ENCODE peak calls at places on chromosomes 11 and 22, in seven cellular contexts. E is RWPE1; I is epithelial cell of prostate; J is CD8-positive, alpha-beta memory T cell; O is gastrocnemius medialis; D is substantia nigra; A is hepatocyte. M is an unnamed sample.
A peak's percentile ranks its signal among the peaks of the same experiment; 100 is the strongest.

GRCh38 chr11:64826578-64827450 is 16.5 kb upstream of the MEN1 start:
- DNase-seq in E (no peak), I (no peak), J (no peak), O (no peak), D (no peak), A (no peak), M (no peak)

GRCh38 chr11:19577391-19577831 is 135.2 kb upstream of the NAV2 start:
- DNase-seq in E (no peak), I (no peak), J (no peak), O (no peak), D (no peak), A (no peak), M (no peak)

GRCh38 chr11:2534957-2535672 is 90.3 kb downstream of the KCNQ1 start:
- DNase-seq in E (no peak), I (no peak), J (no peak), O (no peak), D (no peak), A (no peak), M (no peak)

GRCh38 chr11:118530180-118530682 is 761 bp upstream of the TMEM25 start:
- DNase-seq in E (peak; percentile 22), I (no peak), J (no peak), O (no peak), D (no peak), A (no peak), M (no peak)

GRCh38 chr11:69436041-69436982 is 45.2 kb upstream of the LINC01488 start:
- DNase-seq in E (no peak), I (no peak), J (no peak), O (no peak), D (no peak), A (no peak), M (no peak)

GRCh38 chr11:69511358-69512015 is 30.0 kb downstream of the LINC01488 start:
- DNase-seq in E (no peak), I (no peak), J (no peak), O (no peak), D (no peak), A (no peak), M (no peak)

GRCh38 chr11:120034176-120034575 is 103.7 kb downstream of the TRIM29 start:
- DNase-seq in E (no peak), I (no peak), J (no peak), O (no peak), D (no peak), A (no peak), M (no peak)

GRCh38 chr11:121755191-121755590 is 302.4 kb upstream of the SORL1-AS1 start:
- DNase-seq in E (no peak), I (no peak), J (no peak), O (no peak), D (no peak), A (no peak), M (no peak)

GRCh38 chr22:43451651-43452050 is 39.8 kb downstream of the MPPED1 start:
- DNase-seq in E (no peak), I (no peak), J (no peak), O (no peak), D (no peak), A (no peak), M (no peak)

GRCh38 chr11:14411818-14412217 is 52.8 kb upstream of the RRAS2 start:
- DNase-seq in E (peak; percentile 82), I (no peak), J (no peak), O (peak; percentile 25), D (no peak), A (no peak), M (no peak)

GRCh38 chr11:32891657-32892354 is 805 bp upstream of the QSER1 start:
- DNase-seq in E (no peak), I (no peak), J (no peak), O (no peak), D (no peak), A (peak; percentile 44), M (no peak)

GRCh38 chr11:65594991-65595920 is at the start of gene KCNK7:
- DNase-seq in E (no peak), I (no peak), J (no peak), O (no peak), D (no peak), A (no peak), M (no peak)

GRCh38 chr11:118921929-118922744 is 3.6 kb downstream of the BCL9L start:
- DNase-seq in E (peak; percentile 71), I (no peak), J (no peak), O (peak; percentile 85), D (peak; percentile 67), A (peak; percentile 91), M (no peak)

GRCh38 chr11:106077609-106078517 is at the start of gene AASDHPPT:
- DNase-seq in E (peak; percentile 10), I (no peak), J (no peak), O (peak; percentile 15), D (no peak), A (peak; percentile 63), M (no peak)

GRCh38 chr11:28627690-28628255 is 519.6 kb downstream of the METTL15 start:
- DNase-seq in E (no peak), I (no peak), J (no peak), O (no peak), D (no peak), A (no peak), M (no peak)

GRCh38 chr11:36403661-36404060 is 106.4 kb downstream of the TRAF6 start:
- DNase-seq in E (no peak), I (no peak), J (no peak), O (no peak), D (no peak), A (peak; percentile 58), M (no peak)

GRCh38 chr11:74255741-74256369 is 55.6 kb downstream of the P4HA3 start:
- DNase-seq in E (peak; percentile 79), I (no peak), J (peak; percentile 31), O (no peak), D (peak; percentile 13), A (peak; percentile 77), M (peak; percentile 57)

GRCh38 chr11:59562292-59562691 is 51.0 kb downstream of the OR4D9 start:
- DNase-seq in E (no peak), I (no peak), J (no peak), O (no peak), D (no peak), A (no peak), M (no peak)

DNA sequence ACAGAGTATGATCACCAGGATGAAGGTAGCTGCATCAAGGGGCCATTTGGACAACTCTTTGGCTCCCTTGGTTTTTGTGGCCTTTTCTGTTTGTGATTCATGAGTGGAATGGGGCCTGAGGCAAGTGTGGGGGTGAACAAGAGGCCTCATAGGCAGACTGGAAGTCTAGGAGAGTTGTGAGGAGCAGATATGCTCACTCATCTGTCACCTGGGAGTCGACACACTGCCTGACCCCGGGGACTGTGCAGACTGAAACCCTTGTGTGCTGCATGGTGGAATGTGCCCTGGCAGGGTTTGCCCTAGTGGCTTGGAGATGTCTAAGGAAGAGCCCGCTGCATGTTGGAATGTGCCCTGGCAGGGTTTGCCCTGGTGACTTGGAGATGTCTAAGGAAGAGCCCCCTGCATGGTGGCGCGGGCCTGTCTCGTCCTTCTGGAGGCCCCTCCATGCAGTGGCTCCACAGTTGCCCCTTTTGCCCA is 60.0 kb downstream of the MED15 start:
- DNase-seq in E (peak; percentile 51), I (peak; percentile 78), J (no peak), O (no peak), D (no peak), A (no peak), M (peak; percentile 40)
- H3K27ac ChIP-seq in E (peak overlapping the region; percentile 97), I (peak overlapping the region; percentile 91), J (peak overlapping the region; percentile 34), O (no peak overlapping the region), D (no peak overlapping the region), A (peak overlapping the region; percentile 78), M (peak overlapping the region; percentile 69)

DNA sequence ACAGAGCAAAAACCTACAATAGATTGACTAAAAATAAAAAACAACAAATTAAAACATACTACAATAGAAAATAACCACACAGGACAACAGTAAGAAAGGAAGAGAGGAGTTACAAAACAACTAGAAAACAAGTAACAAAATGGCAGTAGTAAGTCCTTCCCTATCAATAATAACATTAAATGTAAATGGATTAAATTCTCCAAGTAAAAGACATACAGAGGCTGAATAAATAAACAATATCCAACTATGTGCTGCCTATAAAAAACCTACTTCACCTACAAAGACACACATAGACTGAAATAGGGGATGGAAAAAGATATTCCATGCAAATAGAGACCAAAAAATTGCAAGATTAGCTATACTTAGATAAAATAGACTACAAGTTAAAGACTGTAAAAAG is 57.0 kb upstream of the RASSF10 start:
- DNase-seq in E (no peak), I (no peak), J (no peak), O (no peak), D (no peak), A (no peak), M (no peak)
- H3K27ac ChIP-seq in E (no peak overlapping the region), I (no peak overlapping the region), J (no peak overlapping the region), O (no peak overlapping the region), D (no peak overlapping the region), A (no peak overlapping the region), M (no peak overlapping the region)

DNA sequence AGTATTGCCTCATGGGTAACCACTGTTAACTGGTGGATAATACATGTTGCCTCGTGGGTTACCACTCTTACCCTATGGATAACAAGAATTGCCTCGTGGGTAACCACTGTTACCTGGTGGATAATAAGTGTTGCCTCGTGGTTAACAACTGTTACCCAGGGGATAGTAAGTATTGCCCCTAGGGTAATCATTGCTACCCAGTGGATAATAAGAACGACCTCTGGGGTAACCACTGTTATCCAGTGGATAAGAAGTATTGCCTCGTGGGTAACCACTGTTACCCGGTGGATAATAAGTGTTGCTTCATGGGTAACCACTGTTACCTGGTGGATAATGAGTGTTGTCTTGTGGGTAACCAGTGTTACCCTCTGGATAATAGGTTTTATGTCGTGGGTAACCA is 28.1 kb upstream of the NXPE4 start:
- DNase-seq in E (no peak), I (no peak), J (no peak), O (no peak), D (no peak), A (no peak), M (no peak)
- H3K27ac ChIP-seq in E (no peak overlapping the region), I (no peak overlapping the region), J (no peak overlapping the region), O (no peak overlapping the region), D (no peak overlapping the region), A (no peak overlapping the region), M (no peak overlapping the region)

DNA sequence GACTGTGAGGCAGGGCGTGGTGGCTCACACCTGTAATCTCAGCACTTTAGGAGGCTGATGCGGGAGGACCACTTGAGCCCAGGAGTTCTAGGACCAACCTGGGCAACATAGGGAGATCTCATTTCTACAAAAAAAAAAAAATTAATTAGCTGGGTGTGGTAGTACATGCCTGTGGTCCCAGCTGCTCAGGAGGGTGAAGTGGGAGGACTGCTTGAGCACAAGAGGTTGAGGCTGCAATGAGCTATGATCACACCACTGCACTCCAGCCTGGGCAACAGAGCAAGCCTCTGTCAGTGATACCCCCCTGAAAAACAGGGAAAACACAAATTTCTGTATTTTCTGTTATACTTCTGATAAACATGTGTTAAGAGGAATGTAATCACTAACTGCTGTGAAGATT is 57.8 kb upstream of the ARHGAP32 start:
- DNase-seq in E (no peak), I (no peak), J (no peak), O (no peak), D (no peak), A (no peak), M (no peak)
- H3K27ac ChIP-seq in E (no peak overlapping the region), I (no peak overlapping the region), J (no peak overlapping the region), O (no peak overlapping the region), D (no peak overlapping the region), A (no peak overlapping the region), M (no peak overlapping the region)

DNA sequence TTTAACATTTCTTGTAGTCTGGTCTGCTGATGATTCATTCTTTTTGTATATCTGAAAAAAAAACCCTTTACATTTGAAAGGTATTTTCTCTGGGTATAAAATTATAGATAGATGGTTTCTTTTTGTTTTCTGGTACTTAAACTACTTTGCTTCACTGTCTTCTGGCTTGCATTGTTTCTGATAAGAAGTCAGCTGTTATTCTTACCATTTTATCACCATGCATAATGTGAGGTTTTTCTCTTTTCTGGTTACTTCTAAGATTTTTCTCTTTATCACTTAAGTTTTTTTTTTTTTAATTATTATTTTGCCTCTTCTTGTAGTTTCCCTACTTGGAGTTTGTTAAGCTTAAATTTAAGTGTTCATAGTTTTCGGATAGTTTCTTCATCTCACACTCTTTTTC is 84.7 kb downstream of the HSD17B12 start:
- DNase-seq in E (no peak), I (no peak), J (no peak), O (no peak), D (no peak), A (no peak), M (no peak)
- H3K27ac ChIP-seq in E (no peak overlapping the region), I (no peak overlapping the region), J (no peak overlapping the region), O (no peak overlapping the region), D (no peak overlapping the region), A (no peak overlapping the region), M (no peak overlapping the region)